ENCODE peak calls at places on chromosomes 13 and 19, in six cellular contexts. S is retinal pigment epithelial cell, Y is SW 1271, C is ACHN, N is brain microvascular endothelial cell, H is non-pigmented ciliary epithelial cell. E is an unnamed sample.

GRCh38 chr13:50713849-50714248 is 129.6 kb downstream of the DLEU7 start:
- DNase-seq in N (peak), Y (no peak), C (peak), S (no peak), H (peak), E (no peak)

GRCh38 chr19:2624537-2625091 is 77.9 kb downstream of the GNG7 start:
- DNase-seq in S (no peak), H (no peak), C (no peak), Y (no peak), N (no peak), E (no peak)

GRCh38 chr13:108227651-108228272 is 9.6 kb downstream of the ABHD13 start:
- DNase-seq in Y (no peak), S (no peak), C (peak), N (peak), H (no peak), E (no peak)

GRCh38 chr13:94481966-94482365 is 2.5 kb upstream of the DCT start:
- DNase-seq in H (peak), S (peak), Y (no peak), C (peak), N (peak), E (no peak)

GRCh38 chr19:42204684-42205083 is 12.8 kb downstream of the DEDD2 start:
- DNase-seq in H (no peak), S (no peak), N (no peak), Y (no peak), C (no peak), E (no peak)

GRCh38 chr19:2533072-2533425 is 57.1 kb downstream of the GADD45B start:
- DNase-seq in N (no peak), C (no peak), H (no peak), Y (no peak), S (no peak), E (no peak)

GRCh38 chr19:6032381-6032780 is 54.4 kb upstream of the RANBP3 start:
- DNase-seq in H (no peak), S (no peak), C (no peak), N (no peak), Y (no peak), E (no peak)

GRCh38 chr19:47539747-47540311 is 25.0 kb upstream of the NAPA start:
- DNase-seq in C (no peak), N (no peak), S (no peak), H (no peak), Y (no peak), E (no peak)

GRCh38 chr13:32660227-32660626 is 74.0 kb downstream of the PDS5B start:
- DNase-seq in N (no peak), C (no peak), S (no peak), Y (no peak), H (no peak), E (no peak)

GRCh38 chr13:34369925-34370324 is 552.0 kb downstream of the RFC3 start:
- DNase-seq in H (no peak), S (no peak), C (no peak), Y (no peak), N (no peak), E (no peak)

GRCh38 chr19:2983351-2984195 is 6.2 kb downstream of the TLE6 start:
- DNase-seq in N (no peak), Y (no peak), S (no peak), H (no peak), C (no peak), E (no peak)

GRCh38 chr19:4052114-4052992 is 14.3 kb downstream of the ZBTB7A start:
- DNase-seq in N (no peak), H (no peak), S (no peak), Y (no peak), C (no peak), E (no peak)

GRCh38 chr13:43686557-43686956 is 100.2 kb downstream of the ENOX1 start:
- DNase-seq in H (peak), C (peak), Y (no peak), N (peak), S (peak), E (no peak)

GRCh38 chr13:113929628-113930615 is 44.0 kb downstream of the C13orf46 start:
- DNase-seq in H (no peak), N (no peak), C (no peak), Y (no peak), S (no peak), E (no peak)

GRCh38 chr13:48908381-48909087 is 67.2 kb upstream of the FNDC3A start:
- DNase-seq in Y (no peak), C (no peak), N (no peak), S (no peak), H (no peak), E (no peak)

GRCh38 chr13:18948012-18948663 is 233.5 kb downstream of the TUBA3C start:
- DNase-seq in C (no peak), Y (no peak), N (no peak), S (no peak), H (no peak), E (no peak)

GRCh38 chr13:69109891-69110525 is 997.6 kb upstream of the ATXN8OS start:
- DNase-seq in H (no peak), N (no peak), Y (no peak), C (peak), S (no peak), E (no peak)

GRCh38 chr19:1401138-1401888 is at the start of gene GAMT:
- DNase-seq in S (no peak), Y (no peak), N (no peak), H (no peak), C (peak), E (peak)

GRCh38 chr19:44747739-44748425 is 626 bp upstream of the BCL3 start:
- DNase-seq in Y (no peak), S (no peak), H (no peak), N (no peak), C (peak), E (no peak)

GRCh38 chr13:31119966-31120733 is 41.6 kb downstream of the HSPH1 start:
- DNase-seq in Y (no peak), H (no peak), N (no peak), S (no peak), C (no peak), E (no peak)

GRCh38 chr13:39751805-39752204 is 96.3 kb downstream of the COG6 start:
- DNase-seq in H (no peak), S (no peak), C (no peak), N (no peak), Y (no peak), E (no peak)

GRCh38 chr19:51064534-51065220 is at the start of gene KLK13:
- DNase-seq in H (no peak), C (peak), S (no peak), N (no peak), Y (no peak), E (no peak)

GRCh38 chr13:46015374-46015773 is 37.2 kb downstream of the ZC3H13 start:
- DNase-seq in S (no peak), H (no peak), C (no peak), Y (no peak), N (no peak), E (no peak)

GRCh38 chr13:41458939-41459753 is 1.8 kb downstream of the RGCC start:
- DNase-seq in S (no peak), N (peak), H (no peak), Y (peak), C (peak), E (peak)

GRCh38 chr19:40239415-40240226 is 13.1 kb upstream of the CCNP start:
- DNase-seq in C (no peak), Y (no peak), N (no peak), H (no peak), S (no peak), E (no peak)

GRCh38 chr13:65584126-65584525 is 1646.0 kb downstream of the PCDH9 start:
- DNase-seq in H (no peak), N (no peak), S (no peak), Y (no peak), C (no peak), E (no peak)

GRCh38 chr19:44745386-44745831 is 3.1 kb upstream of the BCL3 start:
- DNase-seq in Y (no peak), C (peak), N (no peak), S (no peak), H (no peak), E (no peak)

GRCh38 chr13:60788156-60788829 is 391.3 kb downstream of the TDRD3 start:
- DNase-seq in C (no peak), Y (no peak), S (peak), N (no peak), H (no peak), E (no peak)

GRCh38 chr19:8638078-8638619 is 7.7 kb downstream of the NFILZ start:
- DNase-seq in C (no peak), N (peak), H (no peak), Y (no peak), S (no peak), E (no peak)

GRCh38 chr19:10712041-10712440 is 5.8 kb upstream of the DNM2 start:
- DNase-seq in N (no peak), H (no peak), C (no peak), Y (no peak), S (no peak), E (no peak)

GRCh38 chr19:48822514-48822913 is 11.7 kb upstream of the BCAT2 start:
- DNase-seq in H (no peak), Y (no peak), S (no peak), C (no peak), N (no peak), E (no peak)

E was measured in T-helper 9 cell.